ENCODE peak calls at places on chromosomes 5 and 9, in nine cellular contexts. R, U, X, H, L, K, J, O and T are unnamed samples.

GRCh38 chr5:178625679-178626483 is 969 bp downstream of the CLK4 start:
- DNase-seq in R (no peak), U (no peak), X (no peak), H (no peak), L (peak), K (peak), J (no peak), O (no peak), T (no peak)

GRCh38 chr5:28678899-28679298 is 1640.5 kb upstream of the CDH9 start:
- DNase-seq in R (no peak), U (no peak), X (no peak), H (no peak), L (no peak), K (no peak), J (no peak), O (no peak), T (no peak)

GRCh38 chr5:10735569-10736255 is 25.3 kb downstream of the DAP start:
- DNase-seq in R (no peak), U (no peak), X (no peak), H (no peak), L (no peak), K (no peak), J (no peak), O (no peak), T (no peak)

GRCh38 chr5:6593148-6594016 is 39.5 kb downstream of the NSUN2 start:
- DNase-seq in R (peak), U (no peak), X (no peak), H (no peak), L (no peak), K (no peak), J (no peak), O (no peak), T (no peak)

GRCh38 chr9:126292736-126293521 is 33.7 kb upstream of the MVB12B start:
- DNase-seq in R (no peak), U (no peak), X (no peak), H (no peak), L (no peak), K (no peak), J (no peak), O (no peak), T (no peak)

GRCh38 chr9:131036529-131037335 is 27.8 kb downstream of the LAMC3 start:
- DNase-seq in R (no peak), U (no peak), X (no peak), H (no peak), L (no peak), K (no peak), J (no peak), O (no peak), T (no peak)

GRCh38 chr5:84286662-84287061 is 98.0 kb downstream of the EDIL3 start:
- DNase-seq in R (no peak), U (no peak), X (no peak), H (no peak), L (no peak), K (no peak), J (no peak), O (no peak), T (no peak)

GRCh38 chr9:122810306-122810946 is 10.5 kb downstream of the OR1K1 start:
- DNase-seq in R (no peak), U (peak), X (peak), H (peak), L (peak), K (peak), J (peak), O (peak), T (no peak)

GRCh38 chr5:176864755-176865154 is 34.4 kb downstream of the HK3 start:
- DNase-seq in R (no peak), U (no peak), X (no peak), H (no peak), L (no peak), K (no peak), J (no peak), O (no peak), T (no peak)

GRCh38 chr5:65125681-65126080 is 356.0 kb downstream of the ADAMTS6 start:
- DNase-seq in R (no peak), U (no peak), X (no peak), H (no peak), L (no peak), K (peak), J (no peak), O (no peak), T (no peak)

GRCh38 chr5:57199866-57200265 is 26.0 kb downstream of the GPBP1 start:
- DNase-seq in R (no peak), U (no peak), X (no peak), H (no peak), L (no peak), K (no peak), J (no peak), O (no peak), T (no peak)

GRCh38 chr5:56557198-56557597 is 258.2 kb upstream of the MAP3K1 start:
- DNase-seq in R (no peak), U (no peak), X (no peak), H (no peak), L (no peak), K (no peak), J (no peak), O (no peak), T (no peak)

GRCh38 chr5:91849069-91849468 is 466.0 kb upstream of the ARRDC3 start:
- DNase-seq in R (no peak), U (no peak), X (no peak), H (no peak), L (no peak), K (no peak), J (no peak), O (peak), T (no peak)

GRCh38 chr5:134177197-134178171 is 734 bp upstream of the SKP1 start:
- DNase-seq in R (peak), U (no peak), X (no peak), H (peak), L (peak), K (peak), J (no peak), O (peak), T (peak)

GRCh38 chr5:55625603-55625875 is 86.6 kb downstream of the SLC38A9 start:
- DNase-seq in R (no peak), U (no peak), X (no peak), H (no peak), L (no peak), K (no peak), J (no peak), O (no peak), T (no peak)

GRCh38 chr9:134212809-134213507 is 48.6 kb upstream of the RNU6ATAC start:
- DNase-seq in R (no peak), U (no peak), X (no peak), H (no peak), L (no peak), K (no peak), J (no peak), O (no peak), T (no peak)

GRCh38 chr9:29830815-29831214 is 2257.5 kb upstream of the C9orf72 start:
- DNase-seq in R (no peak), U (no peak), X (no peak), H (no peak), L (no peak), K (peak), J (peak), O (peak), T (no peak)

GRCh38 chr5:151562019-151562707 is 29.0 kb downstream of the FAT2 start:
- DNase-seq in R (no peak), U (no peak), X (no peak), H (no peak), L (no peak), K (no peak), J (no peak), O (no peak), T (no peak)

GRCh38 chr5:67166460-67166871 is 30.1 kb downstream of the CD180 start:
- DNase-seq in R (no peak), U (peak), X (peak), H (no peak), L (no peak), K (peak), J (no peak), O (no peak), T (peak)

GRCh38 chr5:163594951-163595350 is 89.5 kb downstream of the MAT2B start:
- DNase-seq in R (no peak), U (no peak), X (no peak), H (no peak), L (no peak), K (no peak), J (no peak), O (no peak), T (no peak)

GRCh38 chr9:114551750-114552685 is 35.6 kb upstream of the ATP6V1G1 start:
- DNase-seq in R (peak), U (no peak), X (no peak), H (peak), L (peak), K (no peak), J (no peak), O (peak), T (no peak)

GRCh38 chr5:17105744-17106450 is 111.5 kb upstream of the BASP1 start:
- DNase-seq in R (peak), U (no peak), X (no peak), H (no peak), L (peak), K (peak), J (no peak), O (peak), T (no peak)

GRCh38 chr5:61167382-61167781 is 5.1 kb upstream of the SMIM15 start:
- DNase-seq in R (no peak), U (no peak), X (no peak), H (peak), L (peak), K (peak), J (no peak), O (peak), T (peak)

GRCh38 chr5:124310453-124310852 is 436.0 kb downstream of the ZNF608 start:
- DNase-seq in R (no peak), U (no peak), X (no peak), H (no peak), L (no peak), K (peak), J (no peak), O (no peak), T (no peak)

GRCh38 chr5:42586625-42587024 is 163.4 kb downstream of the GHR start:
- DNase-seq in R (no peak), U (no peak), X (no peak), H (no peak), L (no peak), K (peak), J (no peak), O (no peak), T (no peak)

GRCh38 chr5:116759860-116760644 is 185.4 kb upstream of the SEMA6A start:
- DNase-seq in R (no peak), U (no peak), X (no peak), H (no peak), L (no peak), K (no peak), J (no peak), O (peak), T (no peak)

GRCh38 chr9:655875-656274 is 185.6 kb upstream of the DMRT1 start:
- DNase-seq in R (no peak), U (no peak), X (no peak), H (no peak), L (no peak), K (peak), J (no peak), O (peak), T (no peak)

GRCh38 chr5:145834554-145834916 is 607 bp downstream of the PRELID2 start:
- DNase-seq in R (no peak), U (no peak), X (no peak), H (no peak), L (no peak), K (no peak), J (no peak), O (no peak), T (no peak)

GRCh38 chr9:14312721-14313377 is 1.1 kb downstream of the NFIB start:
- DNase-seq in R (no peak), U (no peak), X (no peak), H (no peak), L (no peak), K (peak), J (peak), O (peak), T (no peak)

GRCh38 chr5:69105996-69106906 is 12.4 kb downstream of the SLC30A5 start:
- DNase-seq in R (no peak), U (no peak), X (no peak), H (no peak), L (no peak), K (no peak), J (no peak), O (no peak), T (no peak)

GRCh38 chr5:25295067-25295466 is 650.3 kb upstream of the CDH10 start:
- DNase-seq in R (no peak), U (no peak), X (no peak), H (no peak), L (no peak), K (no peak), J (no peak), O (no peak), T (no peak)

GRCh38 chr9:81244631-81245030 is 444.7 kb downstream of the TLE1 start:
- DNase-seq in R (no peak), U (no peak), X (no peak), H (no peak), L (no peak), K (no peak), J (no peak), O (no peak), T (no peak)

GRCh38 chr5:157535042-157535865 is 40.3 kb downstream of the ADAM19 start:
- DNase-seq in R (no peak), U (no peak), X (no peak), H (no peak), L (no peak), K (no peak), J (no peak), O (peak), T (no peak)

GRCh38 chr5:177553671-177554429 is 513 bp downstream of the FAM193B start:
- DNase-seq in R (no peak), U (no peak), X (peak), H (peak), L (no peak), K (no peak), J (no peak), O (no peak), T (peak)

GRCh38 chr5:74212336-74212735 is 428.2 kb downstream of the ENC1 start:
- DNase-seq in R (no peak), U (no peak), X (no peak), H (peak), L (no peak), K (no peak), J (no peak), O (no peak), T (no peak)